ENCODE peak calls at places on chromosomes 16 and 17, in eight cellular contexts. One of them, this sample, is unnamed.
A peak's percentile ranks its signal among the peaks of the same experiment; 100 is the strongest.

GRCh38 chr17:82900741-82901140 is 60.9 kb upstream of the ZNF750 start:
- DNase-seq in cardiac muscle cell: no peak
- DNase-seq in left ventricle myocardium inferior: no peak
- DNase-seq in RWPE1: no peak
- DNase-seq in CD8-positive, alpha-beta T cell: no peak
- DNase-seq in H9: no peak
- DNase-seq in iPS DF 6.9: no peak
- DNase-seq in uterus: no peak
- DNase-seq in this sample: no peak

GRCh38 chr16:51374346-51374745 is 223.3 kb upstream of the SALL1 start:
- DNase-seq in H9: no peak
- DNase-seq in uterus: no peak
- DNase-seq in left ventricle myocardium inferior: no peak
- DNase-seq in RWPE1: peak; percentile 39
- DNase-seq in iPS DF 6.9: no peak
- DNase-seq in CD8-positive, alpha-beta T cell: no peak
- DNase-seq in cardiac muscle cell: peak; percentile 62
- DNase-seq in this sample: no peak

GRCh38 chr17:17386143-17386800 is 83.1 kb downstream of the NT5M start:
- DNase-seq in iPS DF 6.9: no peak
- DNase-seq in CD8-positive, alpha-beta T cell: no peak
- DNase-seq in cardiac muscle cell: no peak
- DNase-seq in left ventricle myocardium inferior: peak; percentile 52
- DNase-seq in RWPE1: no peak
- DNase-seq in H9: no peak
- DNase-seq in uterus: no peak
- DNase-seq in this sample: no peak

GRCh38 chr17:39674702-39675389 is 6.6 kb downstream of the PNMT start:
- DNase-seq in H9: peak; percentile 58
- DNase-seq in iPS DF 6.9: no peak
- DNase-seq in RWPE1: no peak
- DNase-seq in cardiac muscle cell: peak; percentile 62
- DNase-seq in left ventricle myocardium inferior: peak; percentile 43
- DNase-seq in uterus: no peak
- DNase-seq in CD8-positive, alpha-beta T cell: no peak
- DNase-seq in this sample: no peak

GRCh38 chr17:38352245-38353083 is 820 bp downstream of the SOCS7 start:
- DNase-seq in cardiac muscle cell: peak; percentile 31
- DNase-seq in H9: peak; percentile 61
- DNase-seq in iPS DF 6.9: no peak
- DNase-seq in CD8-positive, alpha-beta T cell: no peak
- DNase-seq in left ventricle myocardium inferior: peak; percentile 26
- DNase-seq in RWPE1: no peak
- DNase-seq in uterus: peak; percentile 28
- DNase-seq in this sample: peak; percentile 46

GRCh38 chr16:58026705-58027340 is 1.3 kb downstream of the MMP15 start:
- DNase-seq in left ventricle myocardium inferior: peak; percentile 27
- DNase-seq in cardiac muscle cell: no peak
- DNase-seq in H9: no peak
- DNase-seq in RWPE1: no peak
- DNase-seq in CD8-positive, alpha-beta T cell: no peak
- DNase-seq in iPS DF 6.9: no peak
- DNase-seq in uterus: no peak
- DNase-seq in this sample: no peak

GRCh38 chr16:3951861-3952332 is 71.4 kb upstream of the CREBBP start:
- DNase-seq in iPS DF 6.9: no peak
- DNase-seq in left ventricle myocardium inferior: no peak
- DNase-seq in cardiac muscle cell: peak; percentile 44
- DNase-seq in H9: no peak
- DNase-seq in CD8-positive, alpha-beta T cell: no peak
- DNase-seq in uterus: no peak
- DNase-seq in RWPE1: no peak
- DNase-seq in this sample: no peak

GRCh38 chr16:778909-779527 is 9.2 kb downstream of the RPUSD1 start:
- DNase-seq in H9: no peak
- DNase-seq in cardiac muscle cell: no peak
- DNase-seq in RWPE1: no peak
- DNase-seq in uterus: no peak
- DNase-seq in CD8-positive, alpha-beta T cell: no peak
- DNase-seq in left ventricle myocardium inferior: no peak
- DNase-seq in iPS DF 6.9: no peak
- DNase-seq in this sample: no peak

GRCh38 chr17:62998665-62999393 is 32.8 kb downstream of the TANC2 start:
- DNase-seq in uterus: no peak
- DNase-seq in iPS DF 6.9: no peak
- DNase-seq in CD8-positive, alpha-beta T cell: no peak
- DNase-seq in H9: no peak
- DNase-seq in cardiac muscle cell: no peak
- DNase-seq in left ventricle myocardium inferior: no peak
- DNase-seq in RWPE1: no peak
- DNase-seq in this sample: no peak

GRCh38 chr16:31010539-31010938 is at the start of gene STX1B:
- DNase-seq in uterus: no peak
- DNase-seq in CD8-positive, alpha-beta T cell: peak; percentile 70
- DNase-seq in H9: peak; percentile 81
- DNase-seq in cardiac muscle cell: peak; percentile 31
- DNase-seq in iPS DF 6.9: no peak
- DNase-seq in left ventricle myocardium inferior: no peak
- DNase-seq in RWPE1: no peak
- DNase-seq in this sample: peak; percentile 82

GRCh38 chr16:66996324-66996982 is 8.1 kb downstream of the CES4A start:
- DNase-seq in left ventricle myocardium inferior: peak; percentile 29
- DNase-seq in iPS DF 6.9: no peak
- DNase-seq in uterus: peak; percentile 54
- DNase-seq in cardiac muscle cell: peak; percentile 83
- DNase-seq in RWPE1: no peak
- DNase-seq in CD8-positive, alpha-beta T cell: no peak
- DNase-seq in H9: no peak
- DNase-seq in this sample: peak; percentile 74

GRCh38 chr17:63816123-63816522 is 11.1 kb upstream of the PSMC5 start:
- DNase-seq in left ventricle myocardium inferior: no peak
- DNase-seq in cardiac muscle cell: no peak
- DNase-seq in uterus: no peak
- DNase-seq in H9: no peak
- DNase-seq in RWPE1: no peak
- DNase-seq in iPS DF 6.9: no peak
- DNase-seq in CD8-positive, alpha-beta T cell: no peak
- DNase-seq in this sample: no peak

GRCh38 chr16:31875112-31875803 is 1.7 kb downstream of the ZNF267 start:
- DNase-seq in cardiac muscle cell: peak; percentile 54
- DNase-seq in RWPE1: no peak
- DNase-seq in H9: no peak
- DNase-seq in uterus: no peak
- DNase-seq in left ventricle myocardium inferior: no peak
- DNase-seq in CD8-positive, alpha-beta T cell: no peak
- DNase-seq in iPS DF 6.9: no peak
- DNase-seq in this sample: no peak

GRCh38 chr16:2810651-2811050 is 6.4 kb upstream of the PRSS21 start:
- DNase-seq in iPS DF 6.9: no peak
- DNase-seq in uterus: no peak
- DNase-seq in left ventricle myocardium inferior: no peak
- DNase-seq in CD8-positive, alpha-beta T cell: no peak
- DNase-seq in RWPE1: no peak
- DNase-seq in H9: no peak
- DNase-seq in cardiac muscle cell: no peak
- DNase-seq in this sample: no peak

GRCh38 chr16:53654946-53655345 is 48.7 kb downstream of the RPGRIP1L start:
- DNase-seq in H9: no peak
- DNase-seq in RWPE1: no peak
- DNase-seq in uterus: no peak
- DNase-seq in iPS DF 6.9: no peak
- DNase-seq in cardiac muscle cell: no peak
- DNase-seq in CD8-positive, alpha-beta T cell: no peak
- DNase-seq in left ventricle myocardium inferior: no peak
- DNase-seq in this sample: no peak

GRCh38 chr16:73107371-73107770 is 59.4 kb upstream of the ZFHX3 start:
- DNase-seq in RWPE1: no peak
- DNase-seq in left ventricle myocardium inferior: no peak
- DNase-seq in uterus: no peak
- DNase-seq in iPS DF 6.9: no peak
- DNase-seq in CD8-positive, alpha-beta T cell: no peak
- DNase-seq in H9: no peak
- DNase-seq in cardiac muscle cell: no peak
- DNase-seq in this sample: no peak

GRCh38 chr17:70905796-70906195 is 736.5 kb downstream of the KCNJ2 start:
- DNase-seq in iPS DF 6.9: no peak
- DNase-seq in CD8-positive, alpha-beta T cell: no peak
- DNase-seq in H9: no peak
- DNase-seq in uterus: no peak
- DNase-seq in RWPE1: peak; percentile 46
- DNase-seq in cardiac muscle cell: peak; percentile 99
- DNase-seq in left ventricle myocardium inferior: peak; percentile 46
- DNase-seq in this sample: no peak

GRCh38 chr17:2814499-2815341 is 18.5 kb downstream of the RAP1GAP2 start:
- DNase-seq in CD8-positive, alpha-beta T cell: peak; percentile 98
- DNase-seq in left ventricle myocardium inferior: no peak
- DNase-seq in RWPE1: no peak
- DNase-seq in uterus: no peak
- DNase-seq in iPS DF 6.9: no peak
- DNase-seq in H9: peak; percentile 32
- DNase-seq in cardiac muscle cell: no peak
- DNase-seq in this sample: no peak

GRCh38 chr16:77569406-77569805 is 134.6 kb upstream of the ADAMTS18 start:
- DNase-seq in iPS DF 6.9: no peak
- DNase-seq in H9: no peak
- DNase-seq in RWPE1: no peak
- DNase-seq in CD8-positive, alpha-beta T cell: no peak
- DNase-seq in left ventricle myocardium inferior: no peak
- DNase-seq in uterus: no peak
- DNase-seq in cardiac muscle cell: no peak
- DNase-seq in this sample: no peak

GRCh38 chr16:48123104-48123788 is 32.5 kb downstream of the ABCC12 start:
- DNase-seq in iPS DF 6.9: no peak
- DNase-seq in left ventricle myocardium inferior: no peak
- DNase-seq in RWPE1: peak; percentile 97
- DNase-seq in uterus: no peak
- DNase-seq in CD8-positive, alpha-beta T cell: no peak
- DNase-seq in H9: no peak
- DNase-seq in cardiac muscle cell: peak; percentile 95
- DNase-seq in this sample: peak; percentile 67

GRCh38 chr17:19867094-19867653 is 562 bp downstream of the ULK2 start:
- DNase-seq in iPS DF 6.9: no peak
- DNase-seq in uterus: peak; percentile 58
- DNase-seq in RWPE1: peak; percentile 55
- DNase-seq in CD8-positive, alpha-beta T cell: peak; percentile 49
- DNase-seq in cardiac muscle cell: peak; percentile 71
- DNase-seq in left ventricle myocardium inferior: peak; percentile 76
- DNase-seq in H9: peak; percentile 91
- DNase-seq in this sample: peak; percentile 54

GRCh38 chr17:50056961-50057330 is 1.0 kb downstream of the ITGA3 start:
- DNase-seq in CD8-positive, alpha-beta T cell: no peak
- DNase-seq in iPS DF 6.9: no peak
- DNase-seq in left ventricle myocardium inferior: no peak
- DNase-seq in H9: peak; percentile 67
- DNase-seq in RWPE1: no peak
- DNase-seq in cardiac muscle cell: no peak
- DNase-seq in uterus: no peak
- DNase-seq in this sample: no peak
- H3K27ac ChIP-seq in CD8-positive, alpha-beta T cell: no peak overlapping the region
- H3K27ac ChIP-seq in iPS DF 6.9: no peak overlapping the region
- H3K27ac ChIP-seq in left ventricle myocardium inferior: peak overlapping the region; percentile 91
- H3K27ac ChIP-seq in H9: no peak overlapping the region
- H3K27ac ChIP-seq in RWPE1: peak overlapping the region; percentile 100
- H3K27ac ChIP-seq in cardiac muscle cell: no peak overlapping the region
- H3K27ac ChIP-seq in uterus: peak overlapping the region; percentile 92
- H3K27ac ChIP-seq in this sample: no peak overlapping the region

DNA sequence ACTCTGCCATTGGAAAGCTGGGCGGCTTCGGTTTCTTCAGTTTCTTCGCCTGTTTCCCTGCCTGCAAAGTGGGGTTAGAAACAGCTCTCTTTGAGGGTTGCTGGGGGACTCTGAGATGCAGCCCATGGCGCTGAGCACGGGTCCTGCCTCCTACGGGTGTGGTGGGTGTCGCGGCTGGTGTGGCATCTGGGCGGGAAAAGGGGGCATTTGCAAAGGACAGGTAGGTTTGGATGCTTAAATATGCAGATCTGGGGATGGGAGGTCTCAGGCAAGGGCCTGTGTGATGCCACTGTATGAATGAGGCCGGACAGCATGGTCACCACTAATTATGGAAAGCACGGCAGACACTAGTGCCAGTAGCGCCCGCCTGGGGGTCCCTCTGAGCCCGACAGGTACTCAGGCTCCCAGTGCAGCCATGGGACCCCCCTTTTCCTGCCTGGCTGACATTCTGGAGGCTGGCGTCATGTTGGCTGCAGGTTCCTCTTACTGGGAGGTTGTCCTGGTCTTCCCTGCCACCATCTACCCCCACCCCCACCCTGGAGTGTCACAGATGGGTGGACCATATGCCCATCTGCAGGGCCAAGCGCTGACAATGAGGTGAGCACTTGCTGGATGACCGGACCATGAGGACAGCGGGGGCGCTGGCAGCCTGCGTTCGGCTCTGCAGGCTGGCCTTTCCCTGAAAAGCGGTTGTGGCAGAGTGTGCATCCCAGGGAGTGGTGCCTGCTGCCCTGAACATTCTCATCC is 237.7 kb downstream of the SEC14L1 start:
- DNase-seq in iPS DF 6.9: no peak
- DNase-seq in uterus: no peak
- DNase-seq in H9: no peak
- DNase-seq in RWPE1: no peak
- DNase-seq in cardiac muscle cell: no peak
- DNase-seq in CD8-positive, alpha-beta T cell: no peak
- DNase-seq in left ventricle myocardium inferior: no peak
- DNase-seq in this sample: no peak
- H3K27ac ChIP-seq in iPS DF 6.9: no peak overlapping the region
- H3K27ac ChIP-seq in uterus: peak overlapping the region; percentile 98
- H3K27ac ChIP-seq in H9: no peak overlapping the region
- H3K27ac ChIP-seq in RWPE1: peak overlapping the region; percentile 73
- H3K27ac ChIP-seq in cardiac muscle cell: no peak overlapping the region
- H3K27ac ChIP-seq in CD8-positive, alpha-beta T cell: no peak overlapping the region
- H3K27ac ChIP-seq in left ventricle myocardium inferior: peak overlapping the region; percentile 98
- H3K27ac ChIP-seq in this sample: no peak overlapping the region

GRCh38 chr16:27759301-27759871 is 209.4 kb downstream of the KATNIP start:
- DNase-seq in left ventricle myocardium inferior: no peak
- DNase-seq in iPS DF 6.9: no peak
- DNase-seq in H9: no peak
- DNase-seq in cardiac muscle cell: peak; percentile 53
- DNase-seq in CD8-positive, alpha-beta T cell: no peak
- DNase-seq in RWPE1: peak; percentile 40
- DNase-seq in uterus: no peak
- DNase-seq in this sample: no peak
- H3K27ac ChIP-seq in left ventricle myocardium inferior: no peak overlapping the region
- H3K27ac ChIP-seq in iPS DF 6.9: no peak overlapping the region
- H3K27ac ChIP-seq in H9: no peak overlapping the region
- H3K27ac ChIP-seq in cardiac muscle cell: no peak overlapping the region
- H3K27ac ChIP-seq in CD8-positive, alpha-beta T cell: no peak overlapping the region
- H3K27ac ChIP-seq in RWPE1: no peak overlapping the region
- H3K27ac ChIP-seq in uterus: no peak overlapping the region
- H3K27ac ChIP-seq in this sample: peak overlapping the region; percentile 72

DNA sequence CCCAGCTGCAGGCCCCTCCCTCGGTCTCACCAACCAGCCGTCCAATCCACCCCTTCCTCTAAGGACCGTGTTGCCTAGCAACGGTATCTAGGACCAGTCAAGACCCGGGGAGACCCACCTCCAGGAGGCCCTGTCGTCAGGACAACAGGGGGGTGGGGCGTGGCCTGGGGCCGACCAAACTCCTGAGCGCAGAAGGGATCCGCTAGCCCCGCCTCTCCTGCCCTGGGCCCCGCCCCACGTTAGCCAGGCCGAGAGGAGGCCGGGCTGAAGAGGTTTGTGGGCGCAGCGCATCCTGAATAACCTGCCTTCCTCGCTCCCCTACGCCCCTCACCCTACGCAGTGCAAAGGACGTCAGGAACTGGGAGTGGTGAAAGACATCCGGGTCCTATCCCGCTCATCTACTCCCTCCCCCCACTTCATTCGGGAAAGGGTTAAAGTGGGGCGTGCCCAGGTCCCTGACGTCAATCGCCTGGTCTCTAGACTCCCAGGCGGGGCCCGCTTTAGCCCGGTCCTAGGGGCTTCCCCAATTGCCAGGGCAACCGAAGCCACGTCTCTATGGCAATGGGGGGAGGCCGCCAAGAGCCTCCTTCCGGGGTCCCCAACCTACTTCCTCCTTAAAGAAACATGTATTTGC is 14.7 kb downstream of the DLG4 start:
- DNase-seq in uterus: peak; percentile 92
- DNase-seq in RWPE1: peak; percentile 42
- DNase-seq in H9: peak; percentile 99
- DNase-seq in iPS DF 6.9: peak; percentile 89
- DNase-seq in left ventricle myocardium inferior: peak; percentile 89
- DNase-seq in cardiac muscle cell: peak; percentile 90
- DNase-seq in CD8-positive, alpha-beta T cell: peak; percentile 100
- DNase-seq in this sample: peak; percentile 70
- H3K27ac ChIP-seq in uterus: peak overlapping the region; percentile 80
- H3K27ac ChIP-seq in RWPE1: peak overlapping the region; percentile 52
- H3K27ac ChIP-seq in H9: no peak overlapping the region
- H3K27ac ChIP-seq in iPS DF 6.9: no peak overlapping the region
- H3K27ac ChIP-seq in left ventricle myocardium inferior: peak overlapping the region; percentile 72
- H3K27ac ChIP-seq in cardiac muscle cell: peak overlapping the region; percentile 57
- H3K27ac ChIP-seq in CD8-positive, alpha-beta T cell: peak overlapping the region; percentile 90
- H3K27ac ChIP-seq in this sample: peak overlapping the region; percentile 78